ENCODE peak calls at places on chromosomes 6 and 20, in five cellular contexts. C is GM12878, M is upper lobe of left lung, P is H1, Q is esophagus muscularis mucosa. U is an unnamed sample.

GRCh38 chr20:49729780-49730179 is 16.1 kb upstream of the B4GALT5 start:
- DNase-seq in C (no peak), M (no peak), P (no peak), Q (no peak), U (no peak)

GRCh38 chr6:140441256-140441655 is 1066.8 kb upstream of the CITED2 start:
- DNase-seq in C (no peak), M (peak; percentile 52), P (peak; percentile 52), Q (no peak), U (peak; percentile 42)

GRCh38 chr6:152575186-152575585 is 62.0 kb downstream of the SYNE1 start:
- DNase-seq in C (no peak), M (no peak), P (no peak), Q (no peak), U (no peak)

GRCh38 chr20:32326507-32326851 is 31.7 kb upstream of the ASXL1 start:
- DNase-seq in C (no peak), M (no peak), P (no peak), Q (no peak), U (no peak)

GRCh38 chr6:2558861-2559811 is 191.6 kb downstream of the MYLK4 start:
- DNase-seq in C (no peak), M (no peak), P (no peak), Q (peak; percentile 89), U (no peak)

GRCh38 chr6:152368761-152369624 is 268.2 kb downstream of the SYNE1 start:
- DNase-seq in C (no peak), M (no peak), P (no peak), Q (no peak), U (no peak)

GRCh38 chr20:21259346-21259745 is 43.8 kb upstream of the XRN2 start:
- DNase-seq in C (no peak), M (no peak), P (no peak), Q (no peak), U (no peak)

GRCh38 chr6:143361536-143362191 is 88.8 kb downstream of the ADAT2 start:
- DNase-seq in C (no peak), M (no peak), P (no peak), Q (no peak), U (no peak)

GRCh38 chr20:46816916-46817638 is 77.6 kb upstream of the EYA2 start:
- DNase-seq in C (no peak), M (no peak), P (no peak), Q (no peak), U (no peak)

GRCh38 chr20:61731363-61732181 is 334.1 kb downstream of the TAF4 start:
- DNase-seq in C (no peak), M (no peak), P (no peak), Q (no peak), U (no peak)

GRCh38 chr20:60407938-60408337 is 449.7 kb downstream of the CDH26 start:
- DNase-seq in C (no peak), M (no peak), P (no peak), Q (no peak), U (no peak)

GRCh38 chr6:105875974-105876640 is 210.0 kb upstream of the PRDM1 start:
- DNase-seq in C (no peak), M (no peak), P (no peak), Q (peak; percentile 55), U (no peak)

GRCh38 chr6:152380351-152380767 is 256.8 kb downstream of the SYNE1 start:
- DNase-seq in C (no peak), M (no peak), P (no peak), Q (no peak), U (peak; percentile 13)

GRCh38 chr6:116595247-116595646 is 21.0 kb upstream of the RSPH4A start:
- DNase-seq in C (no peak), M (no peak), P (no peak), Q (no peak), U (no peak)

GRCh38 chr6:125670586-125670985 is 78.8 kb upstream of the HEY2 start:
- DNase-seq in C (no peak), M (no peak), P (no peak), Q (no peak), U (no peak)

GRCh38 chr20:34791289-34792020 is 34.0 kb downstream of the NCOA6 start:
- DNase-seq in C (no peak), M (peak; percentile 40), P (no peak), Q (no peak), U (no peak)

GRCh38 chr20:33689973-33690372 is 3.8 kb upstream of the E2F1 start:
- DNase-seq in C (no peak), M (no peak), P (no peak), Q (no peak), U (no peak)

GRCh38 chr20:23963941-23964340 is 24.6 kb downstream of the GGTLC1 start:
- DNase-seq in C (no peak), M (no peak), P (no peak), Q (no peak), U (no peak)

GRCh38 chr6:166169549-166170421 is 2.1 kb upstream of the TBXT start:
- DNase-seq in C (no peak), M (no peak), P (no peak), Q (no peak), U (no peak)

GRCh38 chr6:36442671-36443497 is at the start of the genes KCTD20 and PXT1:
- DNase-seq in C (peak; percentile 48), M (peak; percentile 93), P (peak; percentile 81), Q (peak; percentile 96), U (peak; percentile 79)

GRCh38 chr20:48704761-48705160 is 123.0 kb downstream of the PREX1 start:
- DNase-seq in C (no peak), M (no peak), P (no peak), Q (no peak), U (no peak)

GRCh38 chr20:16922834-16923233 is 174.7 kb downstream of the OTOR start:
- DNase-seq in C (no peak), M (no peak), P (no peak), Q (no peak), U (no peak)

GRCh38 chr6:5141046-5141445 is 55.9 kb downstream of the PPP1R3G start:
- DNase-seq in C (no peak), M (no peak), P (no peak), Q (no peak), U (no peak)

GRCh38 chr6:71246596-71246995 is 42.0 kb upstream of the OGFRL1 start:
- DNase-seq in C (no peak), M (no peak), P (no peak), Q (no peak), U (no peak)

GRCh38 chr6:71250050-71250689 is 38.4 kb upstream of the OGFRL1 start:
- DNase-seq in C (no peak), M (no peak), P (no peak), Q (no peak), U (peak; percentile 25)

GRCh38 chr6:71245265-71246049 is 43.2 kb upstream of the OGFRL1 start:
- DNase-seq in C (no peak), M (no peak), P (no peak), Q (no peak), U (no peak)

GRCh38 chr6:71248866-71249265 is 39.7 kb upstream of the OGFRL1 start:
- DNase-seq in C (no peak), M (no peak), P (no peak), Q (no peak), U (no peak)

GRCh38 chr6:71248306-71248705 is 40.3 kb upstream of the OGFRL1 start:
- DNase-seq in C (peak; percentile 48), M (peak; percentile 36), P (no peak), Q (no peak), U (no peak)
- TF ChIP-seq EP300 in C (no peak), M (no peak), P (no peak), Q (no peak), U (no peak)

DNA sequence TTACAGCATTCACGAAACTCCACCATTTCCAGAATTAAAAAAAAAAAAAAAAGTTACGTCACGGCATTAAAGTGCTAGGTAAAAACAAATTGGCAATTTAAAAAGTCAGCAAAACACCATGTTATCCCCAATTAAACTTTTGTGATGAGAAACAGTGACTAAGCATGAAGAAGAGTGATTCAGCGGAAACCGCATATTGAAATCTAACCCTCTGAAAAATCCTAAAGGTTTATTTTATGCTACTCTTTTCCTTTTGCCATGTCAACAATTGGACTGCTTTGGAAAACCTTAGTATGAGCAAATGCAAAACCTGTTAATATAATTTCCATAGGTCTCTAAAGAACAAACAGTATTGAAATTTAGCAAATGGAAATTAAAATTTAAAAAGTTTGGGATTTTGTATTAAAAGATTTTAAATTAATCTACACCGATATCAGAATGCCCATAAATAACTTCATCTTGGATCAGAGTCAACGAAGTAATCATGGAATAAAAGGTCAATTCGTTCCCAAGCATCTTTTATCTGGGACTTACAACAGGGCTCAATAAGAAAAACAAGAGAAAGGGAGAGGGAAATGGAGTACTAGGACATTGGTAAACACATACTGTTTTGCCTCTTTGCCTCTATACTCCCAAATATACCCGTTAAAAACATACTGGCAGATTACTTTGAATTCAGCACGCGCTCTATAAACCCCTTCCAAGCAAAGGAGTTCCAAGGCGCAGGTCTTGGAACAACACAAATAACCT is 1.1 kb downstream of the FBXO30 start:
- DNase-seq in C (no peak), M (no peak), P (no peak), Q (no peak), U (no peak)
- TF ChIP-seq EP300 in C (no peak), M (no peak), P (no peak), Q (no peak), U (no peak)

DNA sequence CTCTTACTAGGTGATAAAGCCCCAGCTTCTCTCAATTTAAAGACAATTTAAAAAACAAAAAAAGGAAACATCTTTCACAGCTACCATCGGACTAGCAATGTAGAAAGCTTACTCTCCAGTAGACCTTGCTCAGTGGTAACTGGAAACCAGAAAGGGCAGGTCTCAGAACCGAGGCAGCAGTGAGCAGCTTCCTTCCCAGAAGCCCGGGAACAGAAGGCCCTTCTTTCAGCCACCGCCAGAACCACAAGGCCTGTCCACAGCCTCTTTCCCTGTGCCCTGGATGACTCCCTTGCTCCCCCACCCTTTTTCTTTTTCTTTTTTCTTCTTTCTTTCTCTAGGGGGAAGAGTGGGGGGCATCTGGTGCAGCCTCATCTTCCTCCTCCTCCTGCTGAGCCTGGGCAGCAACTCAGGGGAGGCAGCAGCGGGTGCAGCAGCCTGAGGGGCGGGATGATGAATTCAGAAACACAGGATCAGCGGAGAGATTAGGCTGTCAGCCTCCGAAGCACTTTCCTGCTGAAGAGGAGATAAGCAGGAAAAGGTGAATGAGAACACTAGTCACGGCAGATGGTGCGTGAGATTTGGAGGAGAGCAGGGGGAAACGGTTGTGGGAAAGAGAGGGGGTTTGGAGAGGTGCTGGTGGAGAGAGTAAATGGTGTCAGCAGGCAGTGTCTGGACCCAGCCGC is 158.5 kb downstream of the ID4 start:
- DNase-seq in C (no peak), M (no peak), P (no peak), Q (no peak), U (no peak)
- TF ChIP-seq EP300 in C (no peak), M (no peak), P (no peak), Q (no peak), U (no peak)

GRCh38 chr20:4066551-4066950 is 51.2 kb upstream of the RNF24 start:
- DNase-seq in C (no peak), M (no peak), P (no peak), Q (no peak), U (no peak)

GRCh38 chr20:4065405-4065841 is 50.1 kb upstream of the RNF24 start:
- DNase-seq in C (no peak), M (no peak), P (no peak), Q (no peak), U (no peak)

GRCh38 chr20:4063631-4064030 is 48.3 kb upstream of the RNF24 start:
- DNase-seq in C (no peak), M (no peak), P (no peak), Q (no peak), U (no peak)

GRCh38 chr20:4062721-4063606 is 47.6 kb upstream of the RNF24 start:
- DNase-seq in C (no peak), M (no peak), P (no peak), Q (no peak), U (no peak)

GRCh38 chr20:4064118-4064962 is 49.0 kb upstream of the RNF24 start:
- DNase-seq in C (no peak), M (peak; percentile 94), P (peak; percentile 80), Q (peak; percentile 96), U (peak; percentile 93)
- TF ChIP-seq EP300 in C (no peak), M (no peak), P (no peak), Q (no peak), U (no peak)

GRCh38 chr20:44832724-44833123 is 22.4 kb upstream of the RIMS4 start:
- DNase-seq in C (no peak), M (no peak), P (no peak), Q (peak; percentile 88), U (no peak)
- TF ChIP-seq EP300 in C (no peak), M (no peak), P (no peak), Q (no peak), U (no peak)

U was measured in tibial nerve.